ENCODE peak calls at places on chromosomes 4 and X, in four cellular contexts. X is natural killer cell; U is astrocyte of the spinal cord; Q is stimulated activated naive B cell treated with anti-CD40 and anti-IgM and Interleukin-4, amounts not matched to agents 10 μg/mL and 1 μg/mL and 100 μg/mL, for 72 hours. O is an unnamed sample.

GRCh38 chr4:8644966-8645752 is 52.6 kb downstream of the CPZ start:
- DNase-seq in X (no peak), Q (no peak), U (no peak), O (no peak)

GRCh38 chr4:75057369-75057768 is 124.5 kb downstream of the PARM1 start:
- DNase-seq in X (no peak), U (no peak), Q (no peak), O (no peak)

GRCh38 chr4:97507587-97508245 is 635.6 kb downstream of the STPG2 start:
- DNase-seq in Q (no peak), X (no peak), U (peak), O (no peak)

GRCh38 chr4:116585240-116585639 is 500.1 kb downstream of the TRAM1L1 start:
- DNase-seq in Q (no peak), X (no peak), U (no peak), O (no peak)

GRCh38 chrX:2609431-2610238 is 81.5 kb upstream of the CD99 start:
- DNase-seq in Q (no peak), X (no peak), U (peak), O (no peak)

GRCh38 chr4:48341776-48342558 is 638 bp downstream of the SLAIN2 start:
- DNase-seq in Q (peak), U (peak), X (peak), O (peak)

GRCh38 chr4:183905593-183906485 is 732 bp downstream of the STOX2 start:
- DNase-seq in Q (no peak), U (peak), X (no peak), O (peak)

GRCh38 chr4:57020467-57021101 is 41.9 kb downstream of the POLR2B start:
- DNase-seq in Q (no peak), U (peak), X (no peak), O (no peak)

GRCh38 chrX:12685541-12685940 is 105.7 kb upstream of the PRPS2 start:
- DNase-seq in U (no peak), X (no peak), Q (no peak), O (no peak)

GRCh38 chr4:139606600-139607301 is 50.7 kb upstream of the SETD7 start:
- DNase-seq in X (no peak), U (peak), Q (no peak), O (no peak)

GRCh38 chrX:96957718-96958117 is 74.0 kb downstream of the RPA4 start:
- DNase-seq in Q (no peak), X (no peak), U (no peak), O (no peak)

GRCh38 chrX:2499507-2499906 is 1.3 kb downstream of the DHRSX start:
- DNase-seq in U (no peak), X (no peak), Q (no peak), O (no peak)

GRCh38 chr4:151806511-151806927 is 45.7 kb upstream of the GATB start:
- DNase-seq in X (no peak), U (peak), Q (no peak), O (no peak)

GRCh38 chr4:88765729-88766128 is 68.1 kb upstream of the NAP1L5 start:
- DNase-seq in U (peak), X (no peak), Q (no peak), O (peak)

GRCh38 chr4:101037938-101038413 is 309.4 kb downstream of the PPP3CA start:
- DNase-seq in U (peak), X (no peak), Q (no peak), O (no peak)

GRCh38 chr4:605702-606425 is 19.5 kb upstream of the PDE6B start:
- DNase-seq in Q (no peak), U (no peak), X (no peak), O (no peak)

GRCh38 chr4:5893013-5893580 is at the start of gene CRMP1:
- DNase-seq in X (no peak), Q (no peak), U (no peak), O (no peak)

GRCh38 chr4:104351696-104352095 is 143.0 kb downstream of the CXXC4 start:
- DNase-seq in X (no peak), Q (no peak), U (peak), O (no peak)

GRCh38 chr4:52704133-52704532 is 45.0 kb upstream of the USP46 start:
- DNase-seq in Q (no peak), U (no peak), X (no peak), O (no peak)

GRCh38 chr4:78937837-78938236 is 1.4 kb downstream of the PAQR3 start:
- DNase-seq in X (no peak), U (no peak), Q (no peak), O (no peak)

GRCh38 chr4:128130621-128131020 is 69.5 kb downstream of the LARP1B start:
- DNase-seq in X (no peak), U (peak), Q (no peak), O (no peak)

GRCh38 chr4:174929346-174929745 is 11.2 kb downstream of the ADAM29 start:
- DNase-seq in X (no peak), Q (no peak), U (no peak), O (no peak)

GRCh38 chrX:20063716-20064351 is 52.9 kb downstream of the MAP7D2 start:
- DNase-seq in Q (no peak), U (no peak), X (no peak), O (no peak)

GRCh38 chrX:20418379-20418778 is 151.7 kb upstream of the RPS6KA3 start:
- DNase-seq in X (no peak), U (no peak), Q (peak), O (no peak)

GRCh38 chrX:9464435-9465371 is at the start of gene TBL1X:
- DNase-seq in X (peak), U (peak), Q (peak), O (peak)

GRCh38 chr4:158895797-158896442 is 127.1 kb downstream of the FNIP2 start:
- DNase-seq in U (no peak), X (peak), Q (no peak), O (no peak)

GRCh38 chrX:2360731-2361130 is 140.0 kb downstream of the DHRSX start:
- DNase-seq in Q (no peak), U (no peak), X (no peak), O (no peak)

GRCh38 chrX:69618803-69619202 is 2.9 kb downstream of the EDA start:
- DNase-seq in X (no peak), U (no peak), Q (no peak), O (no peak)

GRCh38 chr4:90951037-90951436 is 823.8 kb downstream of the CCSER1 start:
- DNase-seq in X (no peak), U (peak), Q (no peak), O (no peak)

GRCh38 chr4:64360664-64361398 is 48.4 kb downstream of the TECRL start:
- DNase-seq in U (no peak), Q (no peak), X (no peak), O (no peak)

GRCh38 chr4:6192245-6192644 is 8.1 kb downstream of the JAKMIP1 start:
- DNase-seq in U (no peak), Q (no peak), X (no peak), O (no peak)

GRCh38 chr4:22190855-22191254 is 242.3 kb upstream of the KCNIP4 start:
- DNase-seq in Q (no peak), X (no peak), U (peak), O (no peak)

GRCh38 chrX:38052096-38052495 is 45.7 kb downstream of the SYTL5 start:
- DNase-seq in X (no peak), U (peak), Q (no peak), O (no peak)

GRCh38 chrX:39152106-39152649 is 350.9 kb downstream of the MID1IP1 start:
- DNase-seq in X (no peak), Q (no peak), U (no peak), O (peak)

GRCh38 chr4:83329521-83330105 is 5.0 kb downstream of the HPSE start:
- DNase-seq in Q (no peak), U (no peak), X (no peak), O (no peak)

GRCh38 chrX:2967012-2967411 is 37.9 kb upstream of the ARSD start:
- DNase-seq in X (no peak), Q (no peak), U (no peak), O (no peak)

GRCh38 chrX:108735087-108735679 is 1.2 kb downstream of the IRS4 start:
- DNase-seq in X (no peak), Q (no peak), U (no peak), O (no peak)

O was measured in Right ventricle myocardium superior.